ENCODE peak calls at places on chromosome 1, in four cellular contexts. One of them, this sample, is unnamed.

GRCh38 chr1:168467452-168467851 is 76.3 kb downstream of the XCL2 start:
- DNase-seq in heart left ventricle: no peak
- DNase-seq in cerebellar cortex: no peak
- DNase-seq in left ventricle myocardium superior: no peak
- DNase-seq in this sample: no peak

GRCh38 chr1:103517380-103518047 is 8.0 kb upstream of the RNPC3 start:
- DNase-seq in heart left ventricle: no peak
- DNase-seq in cerebellar cortex: no peak
- DNase-seq in left ventricle myocardium superior: no peak
- DNase-seq in this sample: no peak

GRCh38 chr1:161427733-161428516 is 60.2 kb upstream of the CFAP126 start:
- DNase-seq in heart left ventricle: no peak
- DNase-seq in cerebellar cortex: peak; percentile 37
- DNase-seq in left ventricle myocardium superior: no peak
- DNase-seq in this sample: peak; percentile 49

GRCh38 chr1:65323246-65323645 is 13.9 kb downstream of the DNAJC6 start:
- DNase-seq in heart left ventricle: no peak
- DNase-seq in cerebellar cortex: no peak
- DNase-seq in left ventricle myocardium superior: no peak
- DNase-seq in this sample: no peak

GRCh38 chr1:17842686-17843085 is 87.6 kb downstream of the ACTL8 start:
- DNase-seq in heart left ventricle: no peak
- DNase-seq in cerebellar cortex: no peak
- DNase-seq in left ventricle myocardium superior: no peak
- DNase-seq in this sample: no peak

GRCh38 chr1:13620825-13621224 is 37.2 kb downstream of the PDPN start:
- DNase-seq in heart left ventricle: no peak
- DNase-seq in cerebellar cortex: no peak
- DNase-seq in left ventricle myocardium superior: no peak
- DNase-seq in this sample: no peak

GRCh38 chr1:200075522-200075921 is 48.0 kb downstream of the NR5A2 start:
- DNase-seq in heart left ventricle: peak; percentile 50
- DNase-seq in cerebellar cortex: no peak
- DNase-seq in left ventricle myocardium superior: no peak
- DNase-seq in this sample: no peak

GRCh38 chr1:24425922-24426321 is 10.3 kb downstream of the NIPAL3 start:
- DNase-seq in heart left ventricle: no peak
- DNase-seq in cerebellar cortex: no peak
- DNase-seq in left ventricle myocardium superior: no peak
- DNase-seq in this sample: no peak

GRCh38 chr1:8118031-8118451 is 91.9 kb upstream of the ERRFI1 start:
- DNase-seq in heart left ventricle: no peak
- DNase-seq in cerebellar cortex: peak; percentile 69
- DNase-seq in left ventricle myocardium superior: no peak
- DNase-seq in this sample: no peak

This sample was measured in NT2/D1.